ENCODE peak calls at places on chromosomes 12 and 14, in six cellular contexts. O is activated gamma-delta T cell treated with anti-CD3 and anti-CD28 coated beads, Interleukin-2, amount 50 U/mL, for 16 hours; V is posterior cingulate gyrus; Q is AG09309; G is choroid plexus epithelial cell; Y is effector memory CD8-positive, alpha-beta T cell. N is an unnamed sample.
A peak's percentile ranks its signal among the peaks of the same experiment; 100 is the strongest.

GRCh38 chr12:17344649-17345048 is 738.7 kb upstream of the LMO3 start:
- DNase-seq in O (no peak), V (no peak), Q (no peak), G (no peak), Y (no peak), N (no peak)

GRCh38 chr12:69966409-69966808 is 141.4 kb downstream of the MYRFL start:
- DNase-seq in O (no peak), V (peak; percentile 83), Q (no peak), G (peak; percentile 20), Y (no peak), N (no peak)

GRCh38 chr12:31768046-31768445 is 39.2 kb upstream of the AMN1 start:
- DNase-seq in O (no peak), V (no peak), Q (no peak), G (no peak), Y (no peak), N (no peak)

GRCh38 chr12:116299548-116300150 is 22.2 kb upstream of the MED13L start:
- DNase-seq in O (no peak), V (no peak), Q (no peak), G (peak; percentile 57), Y (no peak), N (no peak)

GRCh38 chr14:105398726-105399440 is 545 bp downstream of the TEX22 start:
- DNase-seq in O (peak; percentile 26), V (no peak), Q (no peak), G (peak; percentile 36), Y (peak; percentile 29), N (no peak)

GRCh38 chr14:102496955-102497744 is 12.4 kb downstream of the ANKRD9 start:
- DNase-seq in O (no peak), V (no peak), Q (no peak), G (no peak), Y (no peak), N (no peak)

GRCh38 chr12:91274886-91275285 is 92.3 kb upstream of the DCN start:
- DNase-seq in O (no peak), V (no peak), Q (peak; percentile 29), G (peak; percentile 81), Y (no peak), N (no peak)

GRCh38 chr12:121628536-121628935 is 2.2 kb downstream of the ORAI1 start:
- DNase-seq in O (no peak), V (no peak), Q (no peak), G (no peak), Y (no peak), N (no peak)

GRCh38 chr12:14260011-14260993 is 105.2 kb upstream of the ATF7IP start:
- DNase-seq in O (no peak), V (peak; percentile 96), Q (peak; percentile 84), G (peak; percentile 95), Y (no peak), N (no peak)

GRCh38 chr14:103618999-103619398 is 10.0 kb upstream of the KLC1 start:
- DNase-seq in O (no peak), V (no peak), Q (no peak), G (no peak), Y (no peak), N (no peak)

GRCh38 chr12:11779286-11779685 is 129.8 kb downstream of the ETV6 start:
- DNase-seq in O (no peak), V (no peak), Q (peak; percentile 45), G (peak; percentile 90), Y (no peak), N (no peak)

GRCh38 chr12:3553221-3553620 is 62.2 kb downstream of the PRMT8 start:
- DNase-seq in O (no peak), V (no peak), Q (no peak), G (no peak), Y (no peak), N (no peak)

GRCh38 chr12:115794659-115795081 is 482.8 kb downstream of the MED13L start:
- DNase-seq in O (no peak), V (no peak), Q (no peak), G (no peak), Y (no peak), N (no peak)

GRCh38 chr12:30707628-30708342 is 12.1 kb upstream of the IPO8 start:
- DNase-seq in O (no peak), V (no peak), Q (no peak), G (no peak), Y (no peak), N (no peak)

GRCh38 chr14:99413972-99414371 is 66.7 kb downstream of the SETD3 start:
- DNase-seq in O (no peak), V (no peak), Q (no peak), G (no peak), Y (no peak), N (no peak)